ENCODE peak calls at places on chromosomes 13 and 19, in five cellular contexts. Z is tibial artery; I is CD8-positive, alpha-beta memory T cell; Q is dorsolateral prefrontal cortex; V is right atrium auricular region. Y is an unnamed sample.

GRCh38 chr13:26726684-26727083 is 33.9 kb downstream of the GPR12 start:
- DNase-seq in Z (peak), I (no peak), Q (no peak), V (no peak), Y (no peak)

GRCh38 chr19:38003427-38004099 is 96.6 kb downstream of the SIPA1L3 start:
- DNase-seq in Z (peak), I (no peak), Q (peak), V (peak), Y (peak)

GRCh38 chr19:31418055-31418454 is 68.8 kb upstream of the TSHZ3 start:
- DNase-seq in Z (no peak), I (no peak), Q (no peak), V (no peak), Y (no peak)

GRCh38 chr19:55460670-55461258 is 678 bp downstream of the ISOC2 start:
- DNase-seq in Z (peak), I (peak), Q (no peak), V (peak), Y (peak)

GRCh38 chr19:10224337-10224736 is 6.8 kb downstream of the S1PR2 start:
- DNase-seq in Z (no peak), I (no peak), Q (no peak), V (no peak), Y (no peak)

GRCh38 chr19:33462112-33462726 is 59.4 kb downstream of the PEPD start:
- DNase-seq in Z (peak), I (no peak), Q (peak), V (no peak), Y (no peak)

GRCh38 chr13:80339841-80340642 is 884 bp downstream of the SPRY2 start:
- DNase-seq in Z (peak), I (no peak), Q (peak), V (peak), Y (no peak)

GRCh38 chr19:47086280-47086679 is 27.3 kb downstream of the ZC3H4 start:
- DNase-seq in Z (no peak), I (no peak), Q (no peak), V (no peak), Y (no peak)

GRCh38 chr13:112962396-112962795 is 6.6 kb upstream of the MCF2L start:
- DNase-seq in Z (peak), I (no peak), Q (no peak), V (no peak), Y (no peak)

GRCh38 chr13:47087841-47088240 is 191.0 kb upstream of the HTR2A start:
- DNase-seq in Z (no peak), I (no peak), Q (no peak), V (no peak), Y (no peak)

GRCh38 chr13:64810701-64811258 is 2419.4 kb downstream of the PCDH9 start:
- DNase-seq in Z (no peak), I (no peak), Q (no peak), V (no peak), Y (no peak)

GRCh38 chr13:26653310-26653709 is 95.8 kb downstream of the WASF3 start:
- DNase-seq in Z (no peak), I (no peak), Q (no peak), V (no peak), Y (no peak)

GRCh38 chr19:28514166-28514565 is 698.8 kb downstream of the UQCRFS1 start:
- DNase-seq in Z (no peak), I (no peak), Q (no peak), V (no peak), Y (no peak)

DNA sequence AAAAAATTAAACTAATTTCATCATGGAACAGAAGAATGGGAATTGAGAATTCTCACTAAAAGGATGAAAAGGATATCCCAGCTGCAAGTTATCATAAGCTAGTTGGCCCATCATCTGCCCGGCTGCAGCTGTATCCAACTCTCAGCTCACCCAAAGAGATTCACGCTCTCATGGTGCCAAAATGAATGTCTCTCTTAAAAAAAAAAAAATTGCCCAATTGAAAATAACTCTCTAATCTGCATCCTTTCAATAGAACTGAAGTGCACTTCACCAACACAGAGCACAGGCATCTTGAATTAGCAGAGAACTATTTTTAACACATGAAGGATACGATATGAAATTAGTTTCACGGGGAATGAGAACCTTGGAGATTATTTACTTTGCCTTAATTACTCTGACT is 20.0 kb downstream of the ENOX1 start:
- DNase-seq in Z (no peak), I (no peak), Q (no peak), V (no peak), Y (no peak)
- H3K27ac ChIP-seq in Z (no peak), I (no peak), Q (peak), V (peak), Y (no peak)

GRCh38 chr13:106986687-106987434 is 418.9 kb upstream of the ARGLU1 start:
- DNase-seq in Z (no peak), I (no peak), Q (no peak), V (no peak), Y (no peak)
- H3K27ac ChIP-seq in Z (no peak), I (no peak), Q (no peak), V (no peak), Y (no peak)

GRCh38 chr13:110300090-110300815 is 6.7 kb downstream of the COL4A1 start:
- DNase-seq in Z (no peak), I (no peak), Q (no peak), V (peak), Y (no peak)

GRCh38 chr13:110301606-110302131 is 5.3 kb downstream of the COL4A1 start:
- DNase-seq in Z (no peak), I (no peak), Q (no peak), V (peak), Y (no peak)

GRCh38 chr13:110302986-110303385 is 4.0 kb downstream of the COL4A1 start:
- DNase-seq in Z (no peak), I (no peak), Q (no peak), V (peak), Y (no peak)

GRCh38 chr13:110302154-110302553 is 4.8 kb downstream of the COL4A1 start:
- DNase-seq in Z (no peak), I (no peak), Q (no peak), V (peak), Y (no peak)

GRCh38 chr13:110301083-110301482 is 5.9 kb downstream of the COL4A1 start:
- DNase-seq in Z (no peak), I (no peak), Q (no peak), V (peak), Y (no peak)
- H3K27ac ChIP-seq in Z (peak), I (no peak), Q (no peak), V (peak), Y (no peak)

GRCh38 chr19:4891066-4891465 is 11.6 kb downstream of the ARRDC5 start:
- DNase-seq in Z (no peak), I (no peak), Q (no peak), V (no peak), Y (no peak)

GRCh38 chr19:4897146-4897545 is 5.5 kb downstream of the ARRDC5 start:
- DNase-seq in Z (no peak), I (no peak), Q (no peak), V (no peak), Y (no peak)

GRCh38 chr19:4896372-4896771 is 6.3 kb downstream of the ARRDC5 start:
- DNase-seq in Z (no peak), I (no peak), Q (no peak), V (no peak), Y (no peak)
- H3K27ac ChIP-seq in Z (no peak), I (no peak), Q (no peak), V (no peak), Y (no peak)

GRCh38 chr13:93957371-93957770 is 522.1 kb downstream of the DCT start:
- DNase-seq in Z (no peak), I (no peak), Q (no peak), V (no peak), Y (no peak)

GRCh38 chr13:93963266-93964131 is 516.0 kb downstream of the DCT start:
- DNase-seq in Z (no peak), I (no peak), Q (no peak), V (no peak), Y (no peak)

GRCh38 chr13:93965587-93965986 is 513.9 kb downstream of the DCT start:
- DNase-seq in Z (no peak), I (no peak), Q (no peak), V (no peak), Y (no peak)

GRCh38 chr13:93956416-93956815 is 523.1 kb downstream of the DCT start:
- DNase-seq in Z (no peak), I (no peak), Q (no peak), V (no peak), Y (no peak)

DNA sequence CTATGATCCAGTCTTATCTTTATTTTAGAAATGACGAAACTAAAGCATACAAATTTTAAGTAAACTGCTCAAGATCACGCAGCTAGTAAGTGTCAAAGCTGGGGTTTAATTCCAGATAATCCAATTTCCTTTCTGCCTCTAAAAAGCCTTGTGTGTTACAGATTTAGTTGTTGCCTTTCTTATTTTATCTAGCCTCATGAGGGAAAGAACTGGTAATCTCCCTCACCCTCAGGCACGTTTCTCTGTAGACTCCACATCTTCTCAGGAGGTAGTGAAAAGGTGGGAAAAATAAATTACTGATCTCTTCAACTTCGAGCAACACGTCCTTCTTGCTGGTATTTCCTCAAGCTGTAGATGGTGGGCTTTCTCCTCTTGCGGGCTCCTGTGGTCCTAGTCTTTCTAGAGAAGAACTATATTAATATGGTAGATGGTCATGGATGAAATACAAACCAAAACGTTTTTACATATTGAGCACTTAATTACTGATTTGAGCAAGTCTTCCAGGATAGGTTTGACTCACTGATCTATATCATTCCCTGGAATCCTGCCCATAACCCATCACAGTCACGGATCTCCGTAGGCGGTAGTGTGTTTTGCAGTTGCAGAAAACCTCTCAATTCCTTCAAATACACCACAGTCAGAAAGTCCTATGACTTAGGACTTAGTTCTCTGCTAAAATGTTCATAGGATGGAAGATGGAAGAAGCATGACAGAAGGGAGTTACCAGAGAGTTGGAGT is 519.5 kb downstream of the DCT start:
- DNase-seq in Z (no peak), I (no peak), Q (no peak), V (no peak), Y (no peak)
- H3K27ac ChIP-seq in Z (no peak), I (no peak), Q (no peak), V (no peak), Y (no peak)